ENCODE peak calls at places on chromosomes 6 and 20, in four cellular contexts. L is A549, U is body of pancreas, E is lower leg skin. H is an unnamed sample.

GRCh38 chr20:44159711-44160110 is 27.3 kb downstream of the JPH2 start:
- DNase-seq in L (no peak), U (no peak), E (no peak), H (no peak)

GRCh38 chr6:147925826-147926225 is 416.8 kb upstream of the SASH1 start:
- DNase-seq in L (no peak), U (no peak), E (no peak), H (no peak)

GRCh38 chr6:1392813-1393640 is 3.7 kb downstream of the FOXF2 start:
- DNase-seq in L (no peak), U (no peak), E (peak; percentile 74), H (no peak)

GRCh38 chr6:85436408-85436807 is 13.5 kb upstream of the NT5E start:
- DNase-seq in L (no peak), U (no peak), E (no peak), H (no peak)

GRCh38 chr6:35017461-35018183 is 123.5 kb downstream of the TCP11 start:
- DNase-seq in L (no peak), U (no peak), E (no peak), H (no peak)

GRCh38 chr6:21800948-21801438 is 207.4 kb downstream of the SOX4 start:
- DNase-seq in L (peak; percentile 82), U (peak; percentile 20), E (no peak), H (no peak)

GRCh38 chr6:44338228-44339122 is 4.0 kb upstream of the SPATS1 start:
- DNase-seq in L (peak; percentile 33), U (peak; percentile 67), E (peak; percentile 89), H (peak; percentile 84)

GRCh38 chr6:30915591-30915946 is 1.5 kb downstream of the VARS2 start:
- DNase-seq in L (peak; percentile 79), U (peak; percentile 43), E (no peak), H (peak; percentile 58)

GRCh38 chr6:18276610-18277009 is 12.3 kb upstream of the DEK start:
- DNase-seq in L (no peak), U (no peak), E (no peak), H (no peak)

GRCh38 chr6:34491091-34491430 is 25.2 kb downstream of the PACSIN1 start:
- DNase-seq in L (no peak), U (no peak), E (no peak), H (no peak)

GRCh38 chr6:1787894-1788293 is 178.2 kb downstream of the FOXC1 start:
- DNase-seq in L (no peak), U (peak; percentile 90), E (no peak), H (no peak)

GRCh38 chr6:106866875-106867658 is 107.5 kb downstream of the CD24 start:
- DNase-seq in L (no peak), U (no peak), E (no peak), H (no peak)

GRCh38 chr6:12654526-12654925 is 62.0 kb upstream of the PHACTR1 start:
- DNase-seq in L (no peak), U (no peak), E (no peak), H (no peak)

GRCh38 chr6:148263010-148263409 is 79.6 kb upstream of the SASH1 start:
- DNase-seq in L (no peak), U (no peak), E (no peak), H (no peak)

GRCh38 chr6:122323361-122323760 is 76.1 kb upstream of the HSF2 start:
- DNase-seq in L (no peak), U (no peak), E (no peak), H (no peak)

GRCh38 chr20:48538856-48539255 is 288.9 kb downstream of the PREX1 start:
- DNase-seq in L (no peak), U (no peak), E (no peak), H (no peak)

GRCh38 chr6:6657085-6657819 is 68.7 kb downstream of the LY86 start:
- DNase-seq in L (no peak), U (no peak), E (no peak), H (no peak)

GRCh38 chr6:117463762-117464665 is 18.5 kb upstream of the DCBLD1 start:
- DNase-seq in L (no peak), U (no peak), E (no peak), H (no peak)

GRCh38 chr6:125104425-125104824 is 49.1 kb upstream of the TPD52L1 start:
- DNase-seq in L (no peak), U (no peak), E (no peak), H (no peak)

GRCh38 chr6:32826996-32827395 is 10.2 kb upstream of the HLA-DOB start:
- DNase-seq in L (no peak), U (no peak), E (no peak), H (no peak)

GRCh38 chr6:9482030-9482731 is 932.7 kb downstream of the TFAP2A start:
- DNase-seq in L (peak; percentile 44), U (no peak), E (no peak), H (no peak)

GRCh38 chr6:110971458-110971857 is 10.4 kb upstream of the RPF2 start:
- DNase-seq in L (no peak), U (no peak), E (no peak), H (no peak)

GRCh38 chr6:43254138-43254817 is 11.0 kb downstream of the TTBK1 start:
- DNase-seq in L (no peak), U (no peak), E (no peak), H (no peak)

GRCh38 chr6:129177801-129178200 is 294.9 kb downstream of the LAMA2 start:
- DNase-seq in L (no peak), U (no peak), E (no peak), H (no peak)

GRCh38 chr6:56102216-56102615 is 145.2 kb downstream of the COL21A1 start:
- DNase-seq in L (no peak), U (no peak), E (no peak), H (no peak)

GRCh38 chr20:45487231-45487635 is 17.7 kb downstream of the WFDC2 start:
- DNase-seq in L (peak; percentile 20), U (no peak), E (no peak), H (no peak)

GRCh38 chr20:14997791-14998190 is 660.4 kb upstream of the FLRT3 start:
- DNase-seq in L (no peak), U (no peak), E (no peak), H (no peak)

GRCh38 chr6:2807342-2808090 is 34.1 kb downstream of the SERPINB1 start:
- DNase-seq in L (no peak), U (peak; percentile 58), E (no peak), H (no peak)

GRCh38 chr6:105794870-105795269 is 291.3 kb upstream of the PRDM1 start:
- DNase-seq in L (no peak), U (no peak), E (no peak), H (no peak)

GRCh38 chr6:139747154-139747553 is 372.7 kb upstream of the CITED2 start:
- DNase-seq in L (no peak), U (no peak), E (no peak), H (no peak)

GRCh38 chr6:153595903-153596302 is 443.1 kb upstream of the OPRM1 start:
- DNase-seq in L (no peak), U (no peak), E (no peak), H (no peak)

DNA sequence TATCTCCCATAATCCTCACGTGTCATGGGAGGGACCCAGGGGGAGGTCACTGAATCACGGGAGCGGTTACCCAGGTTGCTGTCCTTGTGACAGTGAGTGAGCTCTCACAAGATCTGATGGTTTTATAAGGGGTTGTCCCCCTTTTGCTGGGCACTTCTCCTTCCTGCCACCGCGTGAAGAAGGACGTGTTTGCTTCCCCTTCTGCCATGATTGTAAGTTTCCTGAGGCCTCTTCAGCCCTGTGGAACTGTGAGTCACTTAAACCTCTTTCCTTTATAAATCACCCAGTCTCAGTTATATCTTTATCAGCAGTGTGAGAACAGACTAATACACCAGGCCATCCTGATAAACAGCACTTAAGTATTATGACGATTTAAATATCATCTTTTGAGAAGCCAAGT is 8.9 kb upstream of the MRGBP start:
- DNase-seq in L (no peak), U (no peak), E (no peak), H (no peak)
- TF ChIP-seq POLR2A in L (no peak), U (no peak), E (no peak), H (no peak)

DNA sequence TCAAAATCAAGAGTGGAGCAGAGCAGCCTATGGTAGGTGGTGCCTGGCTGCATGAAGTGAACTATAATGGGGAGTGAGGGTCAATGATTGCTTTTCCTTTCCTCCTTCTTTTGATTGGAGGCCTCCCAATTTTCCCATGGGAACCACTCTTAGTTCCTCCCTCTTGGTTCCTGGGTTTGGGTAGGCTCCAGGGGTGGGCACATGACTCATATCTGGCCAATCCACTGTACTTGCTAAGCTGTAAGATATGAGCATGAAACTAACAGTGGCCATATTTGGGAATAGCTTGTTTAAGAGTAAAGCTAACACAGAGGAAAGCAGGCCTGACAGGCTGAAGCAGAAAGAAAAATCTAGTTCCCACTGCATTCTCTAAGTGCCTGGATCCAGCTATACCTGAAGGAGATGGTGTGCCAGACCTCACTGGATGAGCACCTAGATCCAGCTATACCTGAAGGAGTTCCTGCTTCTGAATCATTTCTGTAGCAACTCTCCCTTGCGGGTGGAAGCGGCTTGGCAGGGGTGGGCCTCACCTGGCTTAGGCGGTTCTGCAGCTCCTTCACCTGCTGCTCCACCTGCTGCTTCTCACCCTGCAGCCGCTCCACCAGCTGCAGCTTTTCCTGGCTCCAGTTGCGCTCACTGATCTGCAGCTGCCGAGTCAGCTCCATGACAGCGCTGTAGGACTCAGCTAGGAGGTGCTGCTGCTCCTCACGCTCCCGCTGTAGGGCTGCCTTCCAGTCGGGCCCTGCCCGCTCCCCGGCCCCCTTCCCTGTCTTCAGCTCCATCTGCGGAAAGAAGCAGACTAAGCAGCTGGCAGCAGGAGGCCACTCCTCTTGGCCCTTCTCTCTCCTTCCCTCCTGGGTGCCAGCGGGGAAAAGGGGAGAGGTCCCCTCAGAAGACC is 29.0 kb upstream of the DSN1 start:
- DNase-seq in L (no peak), U (no peak), E (no peak), H (no peak)
- TF ChIP-seq POLR2A in L (no peak), U (no peak), E (no peak), H (no peak)

DNA sequence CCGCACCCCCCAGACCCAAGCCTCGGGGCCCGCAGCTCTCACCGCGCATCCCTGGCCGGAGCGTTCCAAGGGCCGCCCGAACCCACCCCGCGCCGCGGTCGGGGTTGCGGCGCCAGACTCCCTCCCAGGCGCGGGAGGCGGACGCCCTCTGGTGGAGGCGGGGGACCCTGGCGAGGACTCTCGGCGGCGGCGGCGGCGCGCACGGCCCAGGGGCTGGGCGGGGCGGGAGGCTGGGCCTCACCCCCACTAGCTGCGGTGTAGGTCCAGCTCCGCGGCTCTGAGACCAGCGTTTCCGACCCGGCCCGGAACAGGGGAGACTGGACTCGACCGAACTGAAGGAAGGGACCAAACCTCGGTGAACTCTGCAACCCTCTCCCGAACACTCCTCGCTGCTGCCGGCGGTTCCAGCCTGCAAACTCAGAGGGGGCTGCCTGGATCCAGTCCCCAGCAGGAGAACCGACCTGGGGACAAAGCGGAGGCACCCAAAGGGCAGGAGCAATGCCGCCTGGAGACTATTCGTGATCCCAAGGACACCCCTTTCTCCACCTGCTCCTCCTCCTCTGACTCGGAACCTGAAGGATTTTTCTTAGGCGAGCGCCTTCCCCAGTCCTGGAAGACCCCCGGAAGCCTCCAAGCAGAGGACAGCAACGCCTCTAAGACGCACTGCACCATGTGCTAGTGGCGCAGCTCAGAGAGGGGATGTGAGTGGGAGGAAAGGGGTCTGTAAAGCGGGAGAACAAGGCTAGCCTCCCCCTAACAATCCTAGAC is 859 bp upstream of the TOMM6 start:
- DNase-seq in L (peak; percentile 69), U (peak; percentile 85), E (peak; percentile 97), H (peak; percentile 88)
- TF ChIP-seq POLR2A in L (peak; percentile 52), U (no peak), E (no peak), H (no peak)

GRCh38 chr20:3174442-3175263 is 1.3 kb upstream of the LZTS3 start:
- DNase-seq in L (no peak), U (no peak), E (no peak), H (no peak)

GRCh38 chr20:3173582-3174441 is 463 bp upstream of the LZTS3 start:
- DNase-seq in L (peak; percentile 92), U (peak; percentile 93), E (peak; percentile 98), H (peak; percentile 92)

GRCh38 chr20:3171391-3172125 is 1.8 kb downstream of the LZTS3 start:
- DNase-seq in L (no peak), U (no peak), E (no peak), H (no peak)

GRCh38 chr20:3172126-3172932 is 1.0 kb downstream of the LZTS3 start:
- DNase-seq in L (no peak), U (no peak), E (no peak), H (no peak)

GRCh38 chr20:3172933-3173581 is at the start of gene LZTS3:
- DNase-seq in L (peak; percentile 84), U (peak; percentile 84), E (peak; percentile 95), H (peak; percentile 91)
- TF ChIP-seq POLR2A in L (no peak), U (peak; percentile 59), E (no peak), H (no peak)

H was measured in erythroblast.